ENCODE peak calls at places on chromosomes 2 and 18, in six cellular contexts. F, N, C, V, K and I are unnamed samples.
A peak's percentile ranks its signal among the peaks of the same experiment; 100 is the strongest.

GRCh38 chr2:124267821-124268220 is 242.7 kb downstream of the CNTNAP5 start:
- DNase-seq in F (no peak), N (no peak), C (no peak), V (no peak), K (peak; percentile 70), I (no peak)

GRCh38 chr2:20487392-20488135 is 40.7 kb downstream of the RHOB start:
- DNase-seq in F (no peak), N (no peak), C (no peak), V (no peak), K (no peak), I (no peak)

GRCh38 chr2:133566967-133567645 is 1.2 kb downstream of the NCKAP5 start:
- DNase-seq in F (no peak), N (peak; percentile 79), C (peak; percentile 73), V (peak; percentile 67), K (peak; percentile 86), I (peak; percentile 9)

GRCh38 chr2:142714600-142714999 is 162.9 kb upstream of the KYNU start:
- DNase-seq in F (no peak), N (no peak), C (no peak), V (no peak), K (no peak), I (no peak)

GRCh38 chr2:84187258-84187657 is 271.8 kb downstream of the SUCLG1 start:
- DNase-seq in F (no peak), N (no peak), C (no peak), V (no peak), K (no peak), I (no peak)

GRCh38 chr2:190514676-190515075 is 19.8 kb downstream of the NEMP2 start:
- DNase-seq in F (no peak), N (peak; percentile 81), C (no peak), V (no peak), K (no peak), I (no peak)

GRCh38 chr18:29123706-29124530 is 947.0 kb upstream of the CDH2 start:
- DNase-seq in F (no peak), N (peak; percentile 3), C (no peak), V (no peak), K (peak; percentile 14), I (no peak)

GRCh38 chr2:60679059-60679780 is 76.8 kb upstream of the PAPOLG start:
- DNase-seq in F (no peak), N (no peak), C (no peak), V (no peak), K (no peak), I (no peak)

GRCh38 chr2:45134726-45135125 is 125.5 kb upstream of the SIX2 start:
- DNase-seq in F (no peak), N (peak; percentile 68), C (no peak), V (no peak), K (peak; percentile 36), I (peak; percentile 22)

GRCh38 chr2:59182249-59182648 is 941.1 kb upstream of the FANCL start:
- DNase-seq in F (no peak), N (peak; percentile 46), C (no peak), V (peak; percentile 45), K (no peak), I (no peak)

GRCh38 chr2:178193823-178194599 is at the start of gene OSBPL6:
- DNase-seq in F (peak; percentile 69), N (peak; percentile 94), C (peak; percentile 89), V (peak; percentile 70), K (peak; percentile 77), I (peak; percentile 89)

GRCh38 chr2:191165190-191165643 is 14.4 kb upstream of the STAT4 start:
- DNase-seq in F (no peak), N (peak; percentile 77), C (no peak), V (no peak), K (peak; percentile 85), I (peak; percentile 22)

GRCh38 chr2:132503621-132504200 is 87.1 kb downstream of the GPR39 start:
- DNase-seq in F (no peak), N (peak; percentile 62), C (no peak), V (no peak), K (no peak), I (no peak)

GRCh38 chr2:241339839-241340471 is 16.1 kb upstream of the FARP2 start:
- DNase-seq in F (no peak), N (peak; percentile 39), C (no peak), V (no peak), K (peak; percentile 48), I (no peak)

GRCh38 chr2:232476791-232477190 is 10.8 kb downstream of the ECEL1 start:
- DNase-seq in F (no peak), N (no peak), C (no peak), V (no peak), K (no peak), I (no peak)

GRCh38 chr2:196206804-196207203 is 35.4 kb upstream of the STK17B start:
- DNase-seq in F (no peak), N (no peak), C (no peak), V (no peak), K (no peak), I (no peak)

GRCh38 chr2:199463000-199463692 is 5.4 kb upstream of the SATB2 start:
- DNase-seq in F (no peak), N (peak; percentile 91), C (peak; percentile 83), V (peak; percentile 83), K (peak; percentile 53), I (peak; percentile 80)

GRCh38 chr2:73262108-73262651 is 22.1 kb downstream of the FBXO41 start:
- DNase-seq in F (no peak), N (no peak), C (no peak), V (no peak), K (no peak), I (no peak)

GRCh38 chr2:73264783-73265182 is 19.5 kb downstream of the FBXO41 start:
- DNase-seq in F (no peak), N (no peak), C (no peak), V (no peak), K (no peak), I (no peak)

GRCh38 chr2:73264332-73264606 is 20.0 kb downstream of the FBXO41 start:
- DNase-seq in F (no peak), N (no peak), C (no peak), V (no peak), K (no peak), I (no peak)

GRCh38 chr2:73265298-73266060 is 18.8 kb downstream of the FBXO41 start:
- DNase-seq in F (no peak), N (no peak), C (no peak), V (no peak), K (no peak), I (no peak)

GRCh38 chr2:73263540-73264331 is 20.5 kb downstream of the FBXO41 start:
- DNase-seq in F (no peak), N (no peak), C (no peak), V (no peak), K (no peak), I (no peak)
- H3K4me1 ChIP-seq in F (peaks cover 1% of the 10 kb centered on the region), N (no peaks in the 10 kb centered on the region), C (peaks cover 2% of the 10 kb centered on the region), V (no peaks in the 10 kb centered on the region), K (no peaks in the 10 kb centered on the region), I (peaks cover 5% of the 10 kb centered on the region)

GRCh38 chr2:1726558-1726957 is 17.8 kb downstream of the PXDN start:
- DNase-seq in F (no peak), N (no peak), C (no peak), V (no peak), K (no peak), I (no peak)

GRCh38 chr2:1723397-1724042 is 20.8 kb downstream of the PXDN start:
- DNase-seq in F (no peak), N (no peak), C (no peak), V (no peak), K (no peak), I (no peak)

GRCh38 chr2:1722692-1723091 is 21.6 kb downstream of the PXDN start:
- DNase-seq in F (no peak), N (no peak), C (no peak), V (peak; percentile 25), K (no peak), I (no peak)

GRCh38 chr2:1718339-1719220 is 25.7 kb downstream of the PXDN start:
- DNase-seq in F (no peak), N (no peak), C (no peak), V (peak; percentile 27), K (no peak), I (no peak)

DNA sequence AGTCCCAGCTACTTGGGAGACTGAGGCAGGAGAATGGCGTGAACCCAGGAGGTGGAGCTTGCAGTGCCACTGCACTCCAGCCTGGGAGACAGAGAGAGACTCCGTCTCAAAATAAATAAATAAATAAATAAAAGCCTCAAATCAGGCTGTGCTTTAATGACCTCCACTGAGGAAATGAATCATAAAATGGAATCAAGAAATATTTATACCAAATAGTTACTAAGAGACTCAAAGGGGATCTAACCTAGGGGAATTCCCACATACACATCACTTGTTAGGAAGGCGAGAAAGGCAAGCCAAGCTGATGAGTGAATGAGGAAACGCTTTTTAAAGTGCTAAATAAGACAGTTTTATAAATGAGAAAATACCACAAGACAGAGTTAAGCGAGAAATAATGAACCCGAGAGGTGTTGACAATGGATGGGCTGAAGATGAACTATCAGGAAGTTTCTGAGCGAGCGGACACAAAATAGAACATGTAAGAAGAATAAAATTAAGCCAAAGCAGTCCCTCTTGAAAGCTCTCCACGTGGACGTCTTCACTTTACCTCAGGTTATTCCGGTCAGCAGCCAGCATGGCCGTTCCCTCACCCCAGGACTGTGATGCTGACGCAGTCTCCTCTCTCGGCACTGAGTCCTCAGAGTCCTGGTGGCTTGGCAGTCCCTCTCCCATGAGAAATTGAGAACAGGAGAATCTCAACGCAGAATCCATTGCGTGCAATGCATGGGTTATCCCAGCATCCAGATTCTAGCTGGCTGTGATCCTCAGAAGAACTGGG is 22.4 kb downstream of the PXDN start:
- DNase-seq in F (no peak), N (peak; percentile 96), C (no peak), V (peak; percentile 69), K (peak; percentile 68), I (no peak)
- H3K4me1 ChIP-seq in F (peaks cover 29% of the 10 kb centered on the region), N (peaks cover 24% of the 10 kb centered on the region), C (peaks cover 9% of the 10 kb centered on the region), V (peaks cover 47% of the 10 kb centered on the region), K (peaks cover 22% of the 10 kb centered on the region), I (no peaks in the 10 kb centered on the region)

GRCh38 chr2:201114350-201114749 is 1.6 kb upstream of the CFLAR start:
- DNase-seq in F (no peak), N (no peak), C (no peak), V (no peak), K (no peak), I (no peak)
- H3K4me1 ChIP-seq in F (peaks cover 5% of the 10 kb centered on the region), N (peaks cover 18% of the 10 kb centered on the region), C (peaks cover 5% of the 10 kb centered on the region), V (peaks cover 34% of the 10 kb centered on the region), K (peaks cover 2% of the 10 kb centered on the region), I (peaks cover 23% of the 10 kb centered on the region)

GRCh38 chr2:3492951-3493609 is 26.3 kb downstream of the ADI1 start:
- DNase-seq in F (peak; percentile 79), N (peak; percentile 70), C (no peak), V (no peak), K (peak; percentile 98), I (peak; percentile 27)
- H3K4me1 ChIP-seq in F (peaks cover 13% of the 10 kb centered on the region), N (no peaks in the 10 kb centered on the region), C (no peaks in the 10 kb centered on the region), V (peaks cover 12% of the 10 kb centered on the region), K (peaks cover 2% of the 10 kb centered on the region), I (peaks cover 11% of the 10 kb centered on the region)

GRCh38 chr2:173962036-173962435 is 3.1 kb downstream of the SP3 start:
- DNase-seq in F (no peak), N (peak; percentile 40), C (no peak), V (no peak), K (peak; percentile 41), I (no peak)
- H3K4me1 ChIP-seq in F (peaks cover 7% of the 10 kb centered on the region), N (peaks cover 37% of the 10 kb centered on the region), C (peaks cover 15% of the 10 kb centered on the region), V (peaks cover 18% of the 10 kb centered on the region), K (peaks cover 6% of the 10 kb centered on the region), I (peaks cover 59% of the 10 kb centered on the region)

GRCh38 chr2:47767880-47768609 is 14.9 kb upstream of the MSH6 start:
- DNase-seq in F (peak; percentile 60), N (peak; percentile 54), C (peak; percentile 86), V (peak; percentile 55), K (peak; percentile 48), I (peak; percentile 71)
- H3K4me1 ChIP-seq in F (no peaks in the 10 kb centered on the region), N (no peaks in the 10 kb centered on the region), C (no peaks in the 10 kb centered on the region), V (no peaks in the 10 kb centered on the region), K (no peaks in the 10 kb centered on the region), I (peaks cover 4% of the 10 kb centered on the region)